ENCODE peak calls at places on chromosomes 2 and 18, in ten cellular contexts. J is colonic mucosa, D is cardiac muscle cell, N is tibial nerve, T is left ventricle myocardium inferior, O is lower lobe of right lung, W is PC-3, U is GM23338, H is heart right ventricle, X is keratinocyte. K is an unnamed sample.
A peak's percentile ranks its signal among the peaks of the same experiment; 100 is the strongest.

GRCh38 chr2:102064679-102065674 is 73.2 kb downstream of the IL1R2 start:
- DNase-seq in U (no peak), T (no peak), O (no peak), H (no peak), J (no peak), X (no peak), N (no peak), D (no peak), W (no peak), K (no peak)

GRCh38 chr2:28342081-28342967 is 50.3 kb upstream of the FOSL2 start:
- DNase-seq in U (no peak), N (peak; percentile 46), J (peak; percentile 49), W (peak; percentile 33), H (peak; percentile 43), T (peak; percentile 62), O (peak; percentile 39), X (no peak), D (peak; percentile 32), K (no peak)

GRCh38 chr18:50297621-50298442 is 10.3 kb upstream of the CXXC1 start:
- DNase-seq in H (peak; percentile 74), D (peak; percentile 19), W (no peak), N (peak; percentile 56), T (peak; percentile 80), X (no peak), J (peak; percentile 77), U (peak; percentile 94), O (peak; percentile 87), K (peak; percentile 63)

GRCh38 chr2:156429211-156429610 is 7.0 kb upstream of the GPD2 start:
- DNase-seq in J (no peak), D (no peak), O (no peak), U (no peak), N (no peak), H (no peak), X (no peak), W (no peak), T (no peak), K (no peak)

GRCh38 chr2:95292623-95293260 is 4.4 kb upstream of the KCNIP3 start:
- DNase-seq in J (no peak), U (no peak), D (no peak), W (peak; percentile 95), T (no peak), H (no peak), X (no peak), O (no peak), N (no peak), K (no peak)

GRCh38 chr2:225889452-225889851 is 489.9 kb downstream of the NYAP2 start:
- DNase-seq in U (peak; percentile 70), W (peak; percentile 75), O (no peak), D (peak; percentile 51), T (no peak), H (no peak), N (no peak), X (peak; percentile 7), J (peak; percentile 30), K (peak; percentile 32)

GRCh38 chr2:20977497-20977896 is 66.4 kb downstream of the APOB start:
- DNase-seq in X (no peak), D (no peak), H (no peak), W (no peak), N (no peak), U (no peak), O (no peak), J (no peak), T (no peak), K (no peak)

GRCh38 chr2:236590846-236591245 is 21.2 kb downstream of the ACKR3 start:
- DNase-seq in U (no peak), W (no peak), J (no peak), T (no peak), D (no peak), O (no peak), N (no peak), H (no peak), X (no peak), K (no peak)

GRCh38 chr2:20576598-20577115 is 74.2 kb downstream of the HS1BP3 start:
- DNase-seq in O (no peak), U (no peak), N (no peak), H (no peak), J (peak; percentile 38), D (no peak), T (no peak), X (no peak), W (peak; percentile 17), K (peak; percentile 93)

GRCh38 chr2:232882085-232882484 is 12.0 kb downstream of the SNORC start:
- DNase-seq in O (peak; percentile 31), U (no peak), W (no peak), N (peak; percentile 3), D (no peak), X (no peak), H (no peak), J (no peak), T (peak; percentile 4), K (no peak)

GRCh38 chr18:79524181-79525078 is 128.7 kb downstream of the NFATC1 start:
- DNase-seq in T (no peak), W (no peak), U (no peak), N (peak; percentile 4), D (no peak), O (peak; percentile 48), H (no peak), J (no peak), X (no peak), K (no peak)

GRCh38 chr2:147051814-147052213 is 793.0 kb upstream of the ACVR2A start:
- DNase-seq in U (no peak), W (no peak), X (no peak), J (no peak), H (no peak), D (no peak), T (no peak), O (no peak), N (no peak), K (no peak)

GRCh38 chr18:67733094-67733493 is 216.6 kb upstream of the DSEL start:
- DNase-seq in U (no peak), D (no peak), O (no peak), W (peak; percentile 66), T (no peak), N (no peak), X (peak; percentile 36), J (no peak), H (no peak), K (no peak)

GRCh38 chr18:63292844-63293683 is 26.5 kb downstream of the BCL2 start:
- DNase-seq in W (no peak), D (no peak), J (no peak), X (no peak), T (no peak), O (no peak), H (no peak), U (no peak), N (no peak), K (no peak)

GRCh38 chr2:46229134-46230063 is 67.8 kb upstream of the EPAS1 start:
- DNase-seq in T (no peak), O (no peak), J (peak; percentile 20), D (no peak), N (no peak), X (no peak), W (peak; percentile 47), H (no peak), U (peak; percentile 65), K (peak; percentile 71)

GRCh38 chr2:213105212-213105611 is 46.2 kb downstream of the IKZF2 start:
- DNase-seq in H (no peak), D (no peak), W (no peak), U (no peak), T (no peak), X (no peak), N (no peak), O (no peak), J (no peak), K (no peak)

GRCh38 chr2:109382946-109383345 is 230.8 kb downstream of the SEPTIN10 start:
- DNase-seq in N (peak; percentile 35), O (peak; percentile 73), W (peak; percentile 48), U (peak; percentile 26), H (peak; percentile 48), X (no peak), J (no peak), D (peak; percentile 92), T (peak; percentile 67), K (no peak)

GRCh38 chr2:176508374-176508773 is 239.1 kb downstream of the MTX2 start:
- DNase-seq in N (no peak), X (no peak), H (no peak), D (no peak), T (no peak), W (no peak), U (no peak), O (no peak), J (no peak), K (no peak)

DNA sequence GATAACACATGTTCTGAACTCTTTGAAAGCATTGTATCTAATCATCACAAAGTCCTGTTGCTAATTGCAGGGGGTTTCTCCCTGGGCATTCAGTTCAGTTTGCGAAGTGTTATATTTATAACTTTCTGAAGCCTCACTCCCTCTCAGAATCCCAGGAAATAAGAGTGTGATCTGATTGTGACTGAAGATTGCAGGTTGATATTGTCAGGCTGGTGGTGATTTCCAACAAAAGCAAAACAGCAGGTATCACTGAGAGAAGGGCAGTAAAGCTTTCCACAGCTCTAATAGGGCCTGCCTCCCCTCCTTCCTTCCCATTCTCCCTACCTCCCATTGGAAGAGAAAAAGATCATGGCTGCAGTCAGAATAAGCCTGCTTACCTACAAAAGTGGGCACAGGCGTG is 466.7 kb upstream of the FSHR start:
- DNase-seq in W (no peak), T (no peak), U (no peak), X (no peak), O (no peak), N (no peak), H (no peak), J (no peak), D (no peak), K (no peak)
- H3K4me3 ChIP-seq in W (no peak overlapping the region), T (no peak overlapping the region), U (no peak overlapping the region), X (no peak overlapping the region), O (no peak overlapping the region), N (no peak overlapping the region), H (no peak overlapping the region), J (no peak overlapping the region), D (no peak overlapping the region), K (no peak overlapping the region)

DNA sequence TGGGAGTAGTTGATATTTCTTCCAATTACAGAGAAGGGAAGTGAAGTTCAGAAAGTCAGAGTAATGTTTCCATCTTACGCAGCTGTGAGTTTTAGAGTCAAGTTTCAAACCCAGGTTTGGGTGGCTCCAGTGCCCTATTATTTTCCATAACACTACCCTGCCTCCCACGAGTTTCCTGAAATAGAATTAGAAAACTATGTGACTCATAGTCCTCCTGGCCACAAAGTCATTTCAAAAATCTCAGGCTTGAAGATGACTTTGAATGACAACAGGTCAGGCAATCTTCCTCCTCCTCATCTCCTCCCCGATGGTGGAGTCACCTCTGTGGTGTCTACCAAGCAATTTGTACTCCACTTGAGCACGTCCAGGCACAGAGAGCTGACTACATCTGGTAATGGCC is 212.3 kb upstream of the TRIB2 start:
- DNase-seq in O (no peak), X (no peak), J (no peak), N (no peak), U (no peak), W (peak; percentile 66), T (no peak), H (no peak), D (no peak), K (no peak)
- H3K4me1 ChIP-seq in O (peaks cover 11% of the 10 kb centered on the region), X (peaks cover 19% of the 10 kb centered on the region), J (no peaks in the 10 kb centered on the region), N (no peaks in the 10 kb centered on the region), U (no peaks in the 10 kb centered on the region), W (peaks cover 37% of the 10 kb centered on the region), T (peaks cover 27% of the 10 kb centered on the region), H (peaks cover 7% of the 10 kb centered on the region), D (no peaks in the 10 kb centered on the region), K (no peaks in the 10 kb centered on the region)

GRCh38 chr2:16409849-16410248 is 255.8 kb downstream of the CYRIA start:
- DNase-seq in W (no peak), X (no peak), H (no peak), J (no peak), O (no peak), T (no peak), N (no peak), D (no peak), U (no peak), K (no peak)
- H3K27me3 ChIP-seq in W (no peaks in the 10 kb centered on the region), X (no peaks in the 10 kb centered on the region), H (no peaks in the 10 kb centered on the region), J (no peaks in the 10 kb centered on the region), O (no peaks in the 10 kb centered on the region), T (no peaks in the 10 kb centered on the region), N (no peaks in the 10 kb centered on the region), D (no peaks in the 10 kb centered on the region), U (no peaks in the 10 kb centered on the region), K (no peaks in the 10 kb centered on the region)

GRCh38 chr18:58196164-58196563 is 152.1 kb downstream of the NEDD4L start:
- DNase-seq in O (no peak), N (no peak), J (peak; percentile 16), H (no peak), D (no peak), T (no peak), X (no peak), U (no peak), W (peak; percentile 75), K (no peak)
- H3K4me3 ChIP-seq in O (peak overlapping the region; percentile 58), N (no peak overlapping the region), J (no peak overlapping the region), H (no peak overlapping the region), D (no peak overlapping the region), T (peak overlapping the region; percentile 64), X (peak overlapping the region; percentile 86), U (peak overlapping the region; percentile 69), W (peak overlapping the region; percentile 38), K (no peak overlapping the region)